ENCODE peak calls at places on chromosome X, in seven cellular contexts. A is neural progenitor cell, I is DND-41, O is stomach, V is left ventricle myocardium inferior, C is heart left ventricle, Q is kidney. K is an unnamed sample. For H3K4me1, the result is how much of the 10 kb centered on the place peaks cover.

GRCh38 chrX:4185086-4185485 is 471.6 kb upstream of the PRKX start:
- DNase-seq in A (no peak), O (no peak), Q (no peak), V (no peak), C (no peak), I (no peak), K (no peak)

GRCh38 chrX:42123369-42123768 is 200.0 kb upstream of the CASK start:
- DNase-seq in O (no peak), A (no peak), C (no peak), I (no peak), V (no peak), Q (no peak), K (no peak)

GRCh38 chrX:2696698-2697215 is 5.7 kb downstream of the CD99 start:
- DNase-seq in A (no peak), V (no peak), I (peak), O (no peak), C (no peak), Q (no peak), K (peak)

GRCh38 chrX:80237072-80237471 is 183.2 kb upstream of the TENT5D start:
- DNase-seq in V (no peak), A (peak), C (no peak), I (no peak), Q (no peak), O (no peak), K (no peak)

GRCh38 chrX:140123446-140123845 is 158.1 kb upstream of the CXorf66 start:
- DNase-seq in I (no peak), V (no peak), Q (no peak), A (peak), O (no peak), C (no peak), K (no peak)

GRCh38 chrX:9997524-9997923 is 30.4 kb downstream of the CLDN34 start:
- DNase-seq in C (no peak), A (no peak), V (no peak), O (no peak), I (no peak), Q (no peak), K (no peak)

GRCh38 chrX:115579327-115579726 is 18.4 kb downstream of the PLS3 start:
- DNase-seq in I (no peak), Q (no peak), V (no peak), A (no peak), O (no peak), C (no peak), K (no peak)

GRCh38 chrX:102963955-102964354 is 26.9 kb downstream of the RAB40AL start:
- DNase-seq in Q (no peak), O (no peak), I (no peak), A (no peak), V (no peak), C (no peak), K (peak)

GRCh38 chrX:135411893-135412292 is 9.9 kb upstream of the SMIM10L2A start:
- DNase-seq in V (no peak), C (no peak), O (no peak), A (no peak), Q (no peak), I (no peak), K (peak)

GRCh38 chrX:124717537-124717936 is 371.2 kb downstream of the SH2D1A start:
- DNase-seq in V (no peak), O (no peak), A (no peak), C (no peak), Q (no peak), I (no peak), K (no peak)

GRCh38 chrX:132853040-132853439 is 105.4 kb downstream of the HS6ST2 start:
- DNase-seq in C (no peak), O (no peak), V (no peak), Q (no peak), A (no peak), I (peak), K (no peak)

GRCh38 chrX:139121616-139122286 is 408.8 kb upstream of the F9 start:
- DNase-seq in V (no peak), C (no peak), I (no peak), O (no peak), A (peak), Q (no peak), K (no peak)

GRCh38 chrX:13257223-13258051 is 62.4 kb downstream of the ATXN3L start:
- DNase-seq in I (no peak), A (no peak), C (no peak), V (no peak), O (no peak), Q (no peak), K (no peak)

GRCh38 chrX:49784747-49785280 is 44.3 kb upstream of the PAGE4 start:
- DNase-seq in V (no peak), C (no peak), I (no peak), Q (no peak), A (no peak), O (no peak), K (no peak)

GRCh38 chrX:43510194-43510593 is 145.9 kb upstream of the MAOA start:
- DNase-seq in C (no peak), I (no peak), Q (no peak), A (no peak), V (no peak), O (no peak), K (no peak)

GRCh38 chrX:126027229-126027628 is 138.9 kb downstream of the DCAF12L2 start:
- DNase-seq in V (no peak), A (no peak), C (no peak), I (no peak), O (no peak), Q (no peak), K (no peak)

GRCh38 chrX:104863466-104863865 is 297.5 kb downstream of the IL1RAPL2 start:
- DNase-seq in Q (no peak), V (no peak), A (no peak), C (no peak), I (no peak), O (no peak), K (no peak)

GRCh38 chrX:108443065-108443464 is 3.4 kb downstream of the COL4A5 start:
- DNase-seq in A (no peak), I (no peak), V (no peak), C (no peak), Q (no peak), O (no peak), K (no peak)

GRCh38 chrX:5898463-5898862 is 330.2 kb downstream of the NLGN4X start:
- DNase-seq in Q (no peak), O (no peak), C (no peak), I (no peak), A (no peak), V (no peak), K (no peak)

GRCh38 chrX:130002541-130002940 is 20.1 kb downstream of the BCORL1 start:
- DNase-seq in C (no peak), A (no peak), O (no peak), I (no peak), Q (no peak), V (no peak), K (no peak)

GRCh38 chrX:19535481-19535880 is 20.2 kb upstream of the MAP3K15 start:
- DNase-seq in O (no peak), A (peak), Q (no peak), V (no peak), I (no peak), C (no peak), K (no peak)

GRCh38 chrX:131729295-131729694 is 185.4 kb downstream of the OR13H1 start:
- DNase-seq in A (no peak), Q (peak), O (peak), C (no peak), I (no peak), V (no peak), K (no peak)

GRCh38 chrX:103066606-103067005 is 2.6 kb upstream of the BEX1 start:
- DNase-seq in Q (no peak), C (no peak), V (no peak), I (no peak), A (no peak), O (no peak), K (no peak)

GRCh38 chrX:112840382-112841113 is at the start of gene AMOT:
- DNase-seq in I (peak), A (peak), V (peak), O (peak), C (peak), Q (peak), K (peak)

GRCh38 chrX:13014111-13015094 is 30.0 kb downstream of the FAM9C start:
- DNase-seq in I (no peak), A (no peak), V (no peak), C (no peak), O (no peak), Q (no peak), K (no peak)

GRCh38 chrX:65586491-65586890 is 51.9 kb upstream of the LAS1L start:
- DNase-seq in O (no peak), I (no peak), V (no peak), C (no peak), Q (no peak), A (no peak), K (no peak)

GRCh38 chrX:41921492-41922124 is 1.7 kb downstream of the CASK start:
- DNase-seq in A (peak), Q (no peak), C (no peak), V (no peak), I (no peak), O (no peak), K (no peak)

GRCh38 chrX:13396887-13397286 is 77.0 kb upstream of the ATXN3L start:
- DNase-seq in C (no peak), A (no peak), O (no peak), Q (no peak), I (no peak), V (no peak), K (no peak)

GRCh38 chrX:105869676-105870075 is 47.3 kb downstream of the NRK start:
- DNase-seq in A (no peak), Q (no peak), V (no peak), C (no peak), O (no peak), I (no peak), K (no peak)

GRCh38 chrX:154775611-154776349 is 13.1 kb downstream of the DKC1 start:
- DNase-seq in O (no peak), I (peak), V (peak), Q (peak), C (peak), A (no peak), K (peak)

GRCh38 chrX:54821310-54821709 is 13.8 kb downstream of the MAGED2 start:
- DNase-seq in V (no peak), I (no peak), O (no peak), A (no peak), C (no peak), Q (no peak), K (no peak)

GRCh38 chrX:54824195-54824594 is 16.6 kb downstream of the MAGED2 start:
- DNase-seq in O (no peak), A (no peak), Q (no peak), I (no peak), V (no peak), C (no peak), K (no peak)

GRCh38 chrX:54824722-54825121 is 17.2 kb downstream of the MAGED2 start:
- DNase-seq in V (no peak), A (no peak), Q (no peak), O (no peak), I (no peak), C (no peak), K (no peak)

GRCh38 chrX:54826598-54826997 is 19.1 kb downstream of the MAGED2 start:
- DNase-seq in A (no peak), C (no peak), Q (no peak), O (no peak), V (no peak), I (no peak), K (no peak)

GRCh38 chrX:54825716-54826428 is 18.3 kb downstream of the MAGED2 start:
- DNase-seq in V (no peak), O (no peak), Q (no peak), A (no peak), I (no peak), C (no peak), K (no peak)
- TF ChIP-seq CTCF in V (no peak), O (no peak), Q (no peak), A (peak), I (no peak), C (no peak), K (no peak)

GRCh38 chrX:72309297-72310071 is 3.8 kb upstream of the CITED1 start:
- DNase-seq in A (peak), I (no peak), C (no peak), Q (no peak), O (no peak), V (no peak), K (no peak)
- H3K4me1 ChIP-seq in A (under half), I (under half), C (under half), Q (under half), O (under half), V (under half), K (under half)

GRCh38 chrX:151098996-151099395 is 77.4 kb upstream of the GPR50 start:
- DNase-seq in A (no peak), O (no peak), I (no peak), Q (no peak), C (no peak), V (no peak), K (no peak)

GRCh38 chrX:151100796-151101195 is 75.6 kb upstream of the GPR50 start:
- DNase-seq in I (no peak), Q (no peak), O (no peak), A (no peak), C (no peak), V (no peak), K (no peak)
- TF ChIP-seq CTCF in I (no peak), Q (no peak), O (no peak), A (no peak), C (no peak), V (no peak), K (no peak)

GRCh38 chrX:40145670-40146470 is 48.1 kb upstream of the BCOR start:
- DNase-seq in Q (no peak), V (no peak), I (peak), C (no peak), A (peak), O (no peak), K (no peak)
- H3K4me1 ChIP-seq in Q (under half), V (half or more), I (half or more), C (under half), A (half or more), O (under half), K (half or more)

DNA sequence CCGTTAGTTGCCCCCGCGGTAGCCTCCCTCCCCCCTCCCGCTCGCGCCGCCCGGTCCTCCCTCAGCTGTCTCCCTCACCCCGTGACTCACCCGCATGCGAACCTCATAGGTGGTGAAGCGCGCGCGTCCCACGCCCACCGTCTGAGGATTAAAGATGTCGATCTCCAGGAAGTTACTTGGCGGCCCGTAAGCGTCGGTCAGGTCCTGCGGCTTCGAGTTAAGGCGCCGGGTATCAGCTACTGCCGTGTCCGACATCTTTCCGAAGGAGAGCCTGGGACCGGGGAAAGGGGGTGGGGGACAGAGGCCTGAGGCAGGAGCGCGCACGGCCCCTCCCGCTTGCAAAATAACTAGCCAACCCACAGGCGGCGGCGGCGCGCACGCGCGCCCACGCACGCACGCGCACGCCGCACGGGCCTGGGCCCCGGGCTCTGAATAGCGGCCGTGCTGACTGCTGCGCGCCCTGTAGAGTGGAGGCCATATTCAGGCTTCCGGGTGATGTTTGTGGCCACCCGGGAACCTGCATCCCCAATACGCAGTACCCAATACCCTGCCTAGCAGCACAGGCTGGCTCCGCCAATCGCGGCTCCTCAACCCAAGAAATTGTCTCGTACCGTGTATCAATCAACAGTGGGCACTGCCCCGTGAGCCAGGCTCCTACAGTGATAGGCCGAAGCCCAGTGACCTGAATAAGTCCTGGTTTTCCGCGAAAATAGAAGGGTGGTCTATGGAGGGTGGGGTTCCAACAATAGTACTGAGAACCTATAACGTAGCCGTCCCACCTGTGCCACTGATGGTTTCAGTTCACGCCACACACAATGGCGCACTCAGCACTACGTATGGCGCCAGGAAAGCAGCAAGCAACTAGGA is at the start of gene SNX12:
- DNase-seq in O (peak), C (peak), A (peak), I (peak), Q (peak), V (peak), K (peak)
- TF ChIP-seq CTCF in O (no peak), C (no peak), A (no peak), I (no peak), Q (peak), V (no peak), K (peak)

GRCh38 chrX:149908308-149908707 is 21.1 kb upstream of the HSFX4 start:
- DNase-seq in V (no peak), Q (no peak), A (no peak), C (no peak), I (no peak), O (no peak), K (no peak)
- H3K4me1 ChIP-seq in V (under half), Q (under half), A (under half), C (under half), I (under half), O (under half), K (under half)

GRCh38 chrX:120560405-120560841 is 339 bp downstream of the CUL4B start:
- DNase-seq in Q (no peak), C (peak), O (peak), A (no peak), I (peak), V (peak), K (peak)
- TF ChIP-seq CTCF in Q (no peak), C (no peak), O (no peak), A (no peak), I (no peak), V (no peak), K (no peak)

DNA sequence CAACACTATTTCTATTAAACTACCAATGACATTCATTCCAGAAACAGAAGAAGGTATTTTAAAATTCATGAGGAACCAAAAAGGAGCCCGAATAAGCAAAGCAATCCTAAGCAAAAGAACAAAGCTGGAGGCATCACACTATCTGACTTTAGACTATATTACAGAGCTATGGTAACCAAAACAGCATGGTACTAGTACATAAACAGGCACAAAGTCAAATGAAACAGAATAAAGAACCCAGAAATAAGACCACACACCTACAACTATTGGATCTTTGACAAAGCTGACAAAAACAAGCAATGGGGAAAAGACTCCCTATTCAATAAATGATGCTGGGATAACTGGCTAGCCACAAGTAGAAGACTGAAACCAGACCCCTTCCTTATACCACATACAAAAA is 122.3 kb downstream of the ITIH6 start:
- DNase-seq in C (no peak), I (no peak), O (no peak), Q (no peak), V (no peak), A (no peak), K (no peak)
- H3K4me1 ChIP-seq in C (under half), I (under half), O (under half), Q (under half), V (under half), A (under half), K (under half)